ENCODE peak calls at places on chromosomes 3 and 15, in six cellular contexts. One of them, this sample, is unnamed.

GRCh38 chr3:108071394-108071793 is 19.4 kb downstream of the CD47 start:
- DNase-seq in germinal center: no peak
- DNase-seq in activated T-cell treated with anti-CD3 and anti-CD28 coated beads for 1 hour: no peak
- DNase-seq in HepG2: no peak
- DNase-seq in BJ: no peak
- DNase-seq in ELR: no peak
- DNase-seq in this sample: no peak

GRCh38 chr15:60419752-60420151 is 22.0 kb upstream of the ANXA2 start:
- DNase-seq in BJ: no peak
- DNase-seq in HepG2: no peak
- DNase-seq in activated T-cell treated with anti-CD3 and anti-CD28 coated beads for 1 hour: no peak
- DNase-seq in ELR: no peak
- DNase-seq in germinal center: no peak
- DNase-seq in this sample: no peak

GRCh38 chr3:134471521-134472193 is 14.1 kb downstream of the ANAPC13 start:
- DNase-seq in ELR: peak; percentile 94
- DNase-seq in HepG2: no peak
- DNase-seq in BJ: no peak
- DNase-seq in activated T-cell treated with anti-CD3 and anti-CD28 coated beads for 1 hour: no peak
- DNase-seq in germinal center: no peak
- DNase-seq in this sample: no peak

GRCh38 chr15:20340331-20340811 is 201.2 kb downstream of the GOLGA6L6 start:
- DNase-seq in BJ: no peak
- DNase-seq in ELR: no peak
- DNase-seq in activated T-cell treated with anti-CD3 and anti-CD28 coated beads for 1 hour: no peak
- DNase-seq in germinal center: no peak
- DNase-seq in HepG2: no peak
- DNase-seq in this sample: peak; percentile 66

GRCh38 chr15:46408312-46408711 is 773.5 kb downstream of the SQOR start:
- DNase-seq in activated T-cell treated with anti-CD3 and anti-CD28 coated beads for 1 hour: no peak
- DNase-seq in HepG2: no peak
- DNase-seq in BJ: no peak
- DNase-seq in ELR: no peak
- DNase-seq in germinal center: no peak
- DNase-seq in this sample: no peak

GRCh38 chr15:45653702-45654424 is 19.0 kb downstream of the SQOR start:
- DNase-seq in ELR: no peak
- DNase-seq in HepG2: no peak
- DNase-seq in BJ: no peak
- DNase-seq in germinal center: no peak
- DNase-seq in activated T-cell treated with anti-CD3 and anti-CD28 coated beads for 1 hour: no peak
- DNase-seq in this sample: no peak

GRCh38 chr15:25240461-25241021 is 198.3 kb downstream of the UBE3A start:
- DNase-seq in BJ: no peak
- DNase-seq in HepG2: no peak
- DNase-seq in ELR: no peak
- DNase-seq in activated T-cell treated with anti-CD3 and anti-CD28 coated beads for 1 hour: no peak
- DNase-seq in germinal center: no peak
- DNase-seq in this sample: no peak

GRCh38 chr3:156675744-156676466 is 1.5 kb downstream of the TIPARP start:
- DNase-seq in activated T-cell treated with anti-CD3 and anti-CD28 coated beads for 1 hour: peak; percentile 5
- DNase-seq in BJ: peak; percentile 42
- DNase-seq in ELR: peak; percentile 98
- DNase-seq in germinal center: no peak
- DNase-seq in HepG2: peak; percentile 24
- DNase-seq in this sample: peak; percentile 5

GRCh38 chr15:99538261-99538660 is 27.5 kb upstream of the MEF2A start:
- DNase-seq in HepG2: no peak
- DNase-seq in BJ: no peak
- DNase-seq in activated T-cell treated with anti-CD3 and anti-CD28 coated beads for 1 hour: no peak
- DNase-seq in ELR: no peak
- DNase-seq in germinal center: no peak
- DNase-seq in this sample: no peak

This sample was measured in head of caudate nucleus.